ENCODE peak calls at places on chromosomes 11 and 22, in eight cellular contexts. M, P, W, D, O, N, U and C are unnamed samples.

GRCh38 chr11:124898711-124899110 is 1.0 kb upstream of the ROBO4 start:
- DNase-seq in M (no peak), P (no peak), W (no peak), D (peak; percentile 90), O (no peak), N (no peak), U (peak; percentile 73), C (no peak)

GRCh38 chr22:49553518-49554295 is 274.0 kb downstream of the BRD1 start:
- DNase-seq in M (no peak), P (no peak), W (no peak), D (no peak), O (no peak), N (no peak), U (no peak), C (no peak)

GRCh38 chr11:19598456-19598855 is 114.2 kb upstream of the NAV2 start:
- DNase-seq in M (no peak), P (no peak), W (no peak), D (no peak), O (no peak), N (no peak), U (peak; percentile 11), C (no peak)

GRCh38 chr11:13283636-13284035 is 6.0 kb downstream of the BMAL1 start:
- DNase-seq in M (no peak), P (no peak), W (no peak), D (no peak), O (no peak), N (no peak), U (no peak), C (no peak)

GRCh38 chr11:110347660-110348059 is 51.2 kb upstream of the RDX start:
- DNase-seq in M (no peak), P (no peak), W (no peak), D (no peak), O (no peak), N (no peak), U (no peak), C (no peak)

GRCh38 chr22:40694409-40694808 is 15.1 kb downstream of the MCHR1 start:
- DNase-seq in M (no peak), P (peak; percentile 52), W (no peak), D (no peak), O (no peak), N (no peak), U (no peak), C (no peak)

GRCh38 chr22:20793386-20794131 is 19.6 kb downstream of the SERPIND1 start:
- DNase-seq in M (no peak), P (no peak), W (no peak), D (peak; percentile 25), O (no peak), N (no peak), U (no peak), C (no peak)

GRCh38 chr11:114232400-114233070 is 63.7 kb upstream of the NNMT start:
- DNase-seq in M (peak; percentile 49), P (no peak), W (no peak), D (no peak), O (no peak), N (no peak), U (no peak), C (no peak)

GRCh38 chr11:24386551-24387404 is 110.1 kb upstream of the LUZP2 start:
- DNase-seq in M (no peak), P (no peak), W (no peak), D (peak; percentile 35), O (no peak), N (peak; percentile 26), U (no peak), C (peak; percentile 7)

GRCh38 chr11:10930224-10930960 is 72.5 kb upstream of the ZBED5 start:
- DNase-seq in M (no peak), P (no peak), W (no peak), D (peak; percentile 43), O (no peak), N (no peak), U (no peak), C (no peak)

GRCh38 chr11:17722000-17722643 is 2.8 kb downstream of the MYOD1 start:
- DNase-seq in M (no peak), P (no peak), W (peak; percentile 48), D (peak; percentile 28), O (no peak), N (no peak), U (no peak), C (peak; percentile 53)

GRCh38 chr11:57427692-57428082 is 766 bp upstream of the SLC43A3 start:
- DNase-seq in M (no peak), P (peak; percentile 12), W (no peak), D (peak; percentile 95), O (no peak), N (peak; percentile 76), U (peak; percentile 88), C (no peak)

GRCh38 chr22:32700186-32700882 is 101.2 kb upstream of the TIMP3 start:
- DNase-seq in M (no peak), P (no peak), W (no peak), D (peak; percentile 75), O (no peak), N (no peak), U (peak; percentile 43), C (no peak)

GRCh38 chr22:50157976-50158375 is 12.6 kb upstream of the PANX2 start:
- DNase-seq in M (no peak), P (peak; percentile 89), W (no peak), D (no peak), O (no peak), N (no peak), U (no peak), C (peak; percentile 79)

GRCh38 chr11:108580645-108581044 is 12.9 kb downstream of the EXPH5 start:
- DNase-seq in M (no peak), P (no peak), W (no peak), D (no peak), O (no peak), N (no peak), U (no peak), C (no peak)

GRCh38 chr11:1300569-1301187 is 8.8 kb downstream of the TOLLIP start:
- DNase-seq in M (no peak), P (no peak), W (no peak), D (no peak), O (no peak), N (no peak), U (peak; percentile 59), C (no peak)

GRCh38 chr11:96073536-96073935 is 149.6 kb upstream of the MTMR2 start:
- DNase-seq in M (no peak), P (no peak), W (no peak), D (no peak), O (no peak), N (no peak), U (no peak), C (peak; percentile 26)

GRCh38 chr11:11992257-11992690 is 16.2 kb downstream of the DKK3 start:
- DNase-seq in M (no peak), P (no peak), W (no peak), D (no peak), O (no peak), N (peak; percentile 64), U (no peak), C (peak; percentile 27)

GRCh38 chr22:28243539-28243938 is 324.5 kb upstream of the PITPNB start:
- DNase-seq in M (no peak), P (no peak), W (no peak), D (peak; percentile 25), O (no peak), N (peak; percentile 86), U (no peak), C (no peak)

GRCh38 chr22:44669725-44670027 is 32.3 kb upstream of the PRR5 start:
- DNase-seq in M (no peak), P (no peak), W (peak; percentile 14), D (no peak), O (no peak), N (no peak), U (no peak), C (no peak)

GRCh38 chr11:66020618-66021357 is 5.5 kb downstream of the CATSPER1 start:
- DNase-seq in M (no peak), P (no peak), W (peak; percentile 64), D (peak; percentile 51), O (no peak), N (peak; percentile 68), U (no peak), C (peak; percentile 82)

GRCh38 chr11:119776031-119776636 is 47.1 kb upstream of the NECTIN1 start:
- DNase-seq in M (no peak), P (no peak), W (no peak), D (no peak), O (no peak), N (no peak), U (no peak), C (no peak)

DNA sequence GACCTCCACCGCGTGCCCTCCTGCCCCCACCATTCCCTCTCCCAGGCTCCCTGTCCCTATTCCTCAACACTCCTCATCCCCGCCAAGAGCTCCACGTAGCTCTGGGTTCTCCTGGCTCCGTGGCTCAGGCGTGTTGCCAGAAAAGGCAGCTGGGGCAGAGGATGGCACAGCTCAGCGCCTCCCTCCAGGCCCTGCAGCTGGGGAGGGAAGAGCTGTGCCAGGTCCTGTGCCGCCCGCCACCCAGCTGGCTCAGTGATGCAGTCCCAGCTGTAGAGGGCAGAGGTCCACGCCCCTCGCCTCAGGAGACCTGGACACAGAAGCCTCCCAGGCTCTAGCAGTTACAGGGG is 4.2 kb downstream of the ARHGAP1 start:
- DNase-seq in M (no peak), P (no peak), W (no peak), D (no peak), O (no peak), N (no peak), U (no peak), C (no peak)
- TF ChIP-seq CTCF in M (no peak), P (no peak), W (no peak), D (no peak), O (no peak), N (no peak), U (no peak), C (no peak)

GRCh38 chr11:3022982-3023381 is 30.9 kb upstream of the NAP1L4 start:
- DNase-seq in M (no peak), P (no peak), W (no peak), D (peak; percentile 85), O (no peak), N (peak; percentile 70), U (no peak), C (no peak)
- TF ChIP-seq CTCF in M (no peak), P (no peak), W (no peak), D (no peak), O (no peak), N (no peak), U (no peak), C (no peak)

GRCh38 chr22:22870577-22871398 is 16.8 kb upstream of the IGLL5 start:
- DNase-seq in M (no peak), P (no peak), W (no peak), D (no peak), O (no peak), N (no peak), U (no peak), C (no peak)
- TF ChIP-seq CTCF in M (peak; percentile 30), P (no peak), W (no peak), D (no peak), O (no peak), N (no peak), U (no peak), C (no peak)

GRCh38 chr11:102886999-102887398 is 12.2 kb upstream of the MMP12 start:
- DNase-seq in M (no peak), P (no peak), W (no peak), D (peak; percentile 56), O (no peak), N (peak; percentile 21), U (no peak), C (no peak)

DNA sequence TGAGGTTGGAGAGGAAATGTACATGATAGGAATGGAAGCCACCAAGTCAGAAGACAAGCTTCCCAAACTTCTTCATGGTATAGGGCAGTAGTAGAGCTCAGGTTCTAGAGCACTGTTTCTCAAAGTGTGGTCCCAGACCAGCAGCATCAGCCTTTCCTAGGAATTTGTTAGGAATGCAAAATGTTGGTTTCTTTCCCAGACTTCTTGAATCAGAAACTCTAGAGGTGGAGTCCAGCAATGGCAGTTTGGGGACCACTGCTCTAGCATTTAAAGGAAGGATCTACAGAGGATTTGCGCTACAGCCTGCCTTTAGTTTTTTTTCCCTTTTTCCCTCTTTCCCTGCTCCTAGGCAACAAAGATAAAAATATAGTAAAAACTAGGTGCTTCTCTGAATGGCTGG is 17.0 kb upstream of the MMP12 start:
- DNase-seq in M (no peak), P (no peak), W (no peak), D (peak; percentile 58), O (no peak), N (peak; percentile 28), U (no peak), C (no peak)
- TF ChIP-seq CTCF in M (no peak), P (no peak), W (no peak), D (peak; percentile 37), O (no peak), N (no peak), U (no peak), C (no peak)